ENCODE peak calls at places on chromosomes 13 and 19, in nine cellular contexts. U is cerebellar nuclear complex, K is fibroblast of pulmonary artery, E is COR-L47, M is GOT3, H is WERI-Rb-1, Z is ELR, A is T follicular helper cell, G is HTR-8/SVneo. W is an unnamed sample.

GRCh38 chr13:37386276-37386675 is 212.3 kb downstream of the POSTN start:
- DNase-seq in U (no peak), K (peak; percentile 43), E (no peak), M (no peak), H (no peak), Z (peak; percentile 11), A (no peak), G (no peak), W (no peak)

GRCh38 chr13:76707360-76707759 is 178.8 kb downstream of the KCTD12 start:
- DNase-seq in U (no peak), K (peak; percentile 63), E (no peak), M (no peak), H (no peak), Z (peak; percentile 77), A (no peak), G (no peak), W (peak; percentile 67)

GRCh38 chr13:86409466-86410241 is 610.4 kb upstream of the SLITRK6 start:
- DNase-seq in U (no peak), K (no peak), E (no peak), M (no peak), H (no peak), Z (no peak), A (no peak), G (no peak), W (no peak)

GRCh38 chr13:66543780-66544179 is 686.4 kb downstream of the PCDH9 start:
- DNase-seq in U (no peak), K (no peak), E (no peak), M (no peak), H (no peak), Z (no peak), A (no peak), G (no peak), W (no peak)

GRCh38 chr13:21478881-21479808 is 20.0 kb upstream of the ZDHHC20 start:
- DNase-seq in U (peak; percentile 37), K (peak; percentile 88), E (peak; percentile 50), M (no peak), H (peak; percentile 46), Z (peak; percentile 80), A (peak; percentile 33), G (no peak), W (peak; percentile 78)

GRCh38 chr19:16445238-16446107 is 26.3 kb downstream of the EPS15L1 start:
- DNase-seq in U (no peak), K (no peak), E (no peak), M (no peak), H (no peak), Z (peak; percentile 91), A (no peak), G (no peak), W (peak; percentile 55)

GRCh38 chr13:75544681-75545333 is 4.8 kb upstream of the UCHL3 start:
- DNase-seq in U (no peak), K (peak; percentile 89), E (no peak), M (no peak), H (no peak), Z (peak; percentile 20), A (no peak), G (no peak), W (no peak)

GRCh38 chr13:35865341-35866240 is 265.6 kb downstream of the DCLK1 start:
- DNase-seq in U (no peak), K (no peak), E (no peak), M (no peak), H (no peak), Z (no peak), A (no peak), G (no peak), W (no peak)

GRCh38 chr19:47587295-47587694 is 14.3 kb upstream of the ZNF541 start:
- DNase-seq in U (no peak), K (peak; percentile 35), E (no peak), M (no peak), H (no peak), Z (peak; percentile 75), A (no peak), G (no peak), W (no peak)

GRCh38 chr13:84037937-84038464 is 155.7 kb upstream of the SLITRK1 start:
- DNase-seq in U (no peak), K (no peak), E (peak; percentile 66), M (no peak), H (no peak), Z (peak; percentile 19), A (no peak), G (no peak), W (no peak)

GRCh38 chr13:32381539-32381938 is 46.4 kb downstream of the N4BP2L1 start:
- DNase-seq in U (no peak), K (peak; percentile 63), E (peak; percentile 58), M (no peak), H (no peak), Z (peak; percentile 7), A (no peak), G (peak; percentile 2), W (peak; percentile 14)

GRCh38 chr13:76637651-76638111 is 248.5 kb downstream of the KCTD12 start:
- DNase-seq in U (peak; percentile 79), K (peak; percentile 52), E (no peak), M (no peak), H (no peak), Z (peak; percentile 33), A (no peak), G (no peak), W (peak; percentile 65)

GRCh38 chr13:28753208-28753892 is 34.6 kb upstream of the SLC46A3 start:
- DNase-seq in U (no peak), K (peak; percentile 95), E (no peak), M (peak; percentile 15), H (no peak), Z (peak; percentile 97), A (no peak), G (peak; percentile 68), W (peak; percentile 52)

GRCh38 chr13:96179309-96179708 is 89.4 kb downstream of the HS6ST3 start:
- DNase-seq in U (no peak), K (no peak), E (no peak), M (no peak), H (no peak), Z (no peak), A (no peak), G (no peak), W (no peak)

GRCh38 chr19:3670258-3670795 is 29.9 kb downstream of the PIP5K1C start:
- DNase-seq in U (no peak), K (peak; percentile 97), E (no peak), M (no peak), H (peak; percentile 82), Z (peak; percentile 88), A (no peak), G (no peak), W (peak; percentile 80)

GRCh38 chr19:46073268-46073922 is 32.6 kb upstream of the IGFL4 start:
- DNase-seq in U (no peak), K (no peak), E (no peak), M (no peak), H (no peak), Z (peak; percentile 40), A (no peak), G (no peak), W (no peak)

GRCh38 chr13:83168575-83168974 is 713.7 kb downstream of the SLITRK1 start:
- DNase-seq in U (no peak), K (no peak), E (no peak), M (no peak), H (no peak), Z (no peak), A (no peak), G (no peak), W (no peak)

GRCh38 chr13:68030152-68030809 is 800.1 kb upstream of the PCDH9 start:
- DNase-seq in U (no peak), K (no peak), E (no peak), M (no peak), H (no peak), Z (no peak), A (no peak), G (no peak), W (no peak)

GRCh38 chr19:15591796-15592195 is 23.2 kb upstream of the CYP4F8 start:
- DNase-seq in U (no peak), K (no peak), E (no peak), M (no peak), H (no peak), Z (no peak), A (no peak), G (no peak), W (no peak)

GRCh38 chr13:28423010-28423409 is 71.9 kb downstream of the FLT1 start:
- DNase-seq in U (no peak), K (no peak), E (no peak), M (no peak), H (no peak), Z (no peak), A (no peak), G (no peak), W (no peak)

GRCh38 chr19:44476559-44477408 is 23.5 kb downstream of the ZNF180 start:
- DNase-seq in U (no peak), K (peak; percentile 37), E (no peak), M (no peak), H (no peak), Z (peak; percentile 47), A (no peak), G (no peak), W (peak; percentile 18)

GRCh38 chr13:85864963-85865530 is 65.8 kb upstream of the SLITRK6 start:
- DNase-seq in U (no peak), K (peak; percentile 15), E (no peak), M (no peak), H (peak; percentile 67), Z (peak; percentile 68), A (no peak), G (no peak), W (no peak)

GRCh38 chr19:2866495-2867024 is 575 bp upstream of the ZNF556 start:
- DNase-seq in U (no peak), K (no peak), E (no peak), M (no peak), H (no peak), Z (no peak), A (no peak), G (no peak), W (no peak)

GRCh38 chr19:18421371-18421959 is 2.3 kb downstream of the SSBP4 start:
- DNase-seq in U (no peak), K (no peak), E (no peak), M (no peak), H (peak; percentile 47), Z (no peak), A (no peak), G (no peak), W (no peak)